ENCODE peak calls at places on chromosomes 6 and 20, in six cellular contexts. One of them, this sample, is unnamed.
A peak's percentile ranks its signal among the peaks of the same experiment; 100 is the strongest.

GRCh38 chr6:165056292-165056691 is 253.1 kb downstream of the C6orf118 start:
- DNase-seq in T47D: no peak
- DNase-seq in upper lobe of right lung: no peak
- DNase-seq in SK-MEL-5: no peak
- DNase-seq in brain microvascular endothelial cell: no peak
- DNase-seq in activated naive CD4-positive, alpha-beta T cell: no peak
- DNase-seq in this sample: no peak

GRCh38 chr20:31985152-31985551 is 17.2 kb downstream of the XKR7 start:
- DNase-seq in T47D: no peak
- DNase-seq in upper lobe of right lung: no peak
- DNase-seq in SK-MEL-5: no peak
- DNase-seq in brain microvascular endothelial cell: no peak
- DNase-seq in activated naive CD4-positive, alpha-beta T cell: no peak
- DNase-seq in this sample: no peak

GRCh38 chr20:54284928-54285704 is 77.2 kb downstream of the PFDN4 start:
- DNase-seq in SK-MEL-5: no peak
- DNase-seq in T47D: no peak
- DNase-seq in upper lobe of right lung: no peak
- DNase-seq in activated naive CD4-positive, alpha-beta T cell: no peak
- DNase-seq in brain microvascular endothelial cell: no peak
- DNase-seq in this sample: no peak

GRCh38 chr20:23501926-23502325 is 11.0 kb downstream of the CST8 start:
- DNase-seq in brain microvascular endothelial cell: no peak
- DNase-seq in activated naive CD4-positive, alpha-beta T cell: no peak
- DNase-seq in SK-MEL-5: no peak
- DNase-seq in T47D: no peak
- DNase-seq in upper lobe of right lung: no peak
- DNase-seq in this sample: no peak

GRCh38 chr6:155786528-155786927 is 330.9 kb upstream of the NOX3 start:
- DNase-seq in SK-MEL-5: no peak
- DNase-seq in activated naive CD4-positive, alpha-beta T cell: no peak
- DNase-seq in upper lobe of right lung: no peak
- DNase-seq in brain microvascular endothelial cell: no peak
- DNase-seq in T47D: no peak
- DNase-seq in this sample: no peak

GRCh38 chr6:165819394-165819793 is 156.4 kb upstream of the PDE10A start:
- DNase-seq in brain microvascular endothelial cell: peak; percentile 22
- DNase-seq in SK-MEL-5: no peak
- DNase-seq in activated naive CD4-positive, alpha-beta T cell: no peak
- DNase-seq in upper lobe of right lung: no peak
- DNase-seq in T47D: no peak
- DNase-seq in this sample: no peak

GRCh38 chr6:42101186-42101657 is 41.2 kb downstream of the C6orf132 start:
- DNase-seq in activated naive CD4-positive, alpha-beta T cell: no peak
- DNase-seq in brain microvascular endothelial cell: peak; percentile 31
- DNase-seq in upper lobe of right lung: no peak
- DNase-seq in T47D: no peak
- DNase-seq in SK-MEL-5: no peak
- DNase-seq in this sample: no peak

GRCh38 chr20:38369387-38369786 is 23.1 kb downstream of the LBP start:
- DNase-seq in T47D: peak; percentile 69
- DNase-seq in brain microvascular endothelial cell: peak; percentile 10
- DNase-seq in upper lobe of right lung: no peak
- DNase-seq in SK-MEL-5: peak; percentile 43
- DNase-seq in activated naive CD4-positive, alpha-beta T cell: no peak
- DNase-seq in this sample: no peak

GRCh38 chr20:36259177-36259835 is 23.0 kb downstream of the AAR2 start:
- DNase-seq in upper lobe of right lung: no peak
- DNase-seq in T47D: no peak
- DNase-seq in brain microvascular endothelial cell: no peak
- DNase-seq in SK-MEL-5: no peak
- DNase-seq in activated naive CD4-positive, alpha-beta T cell: no peak
- DNase-seq in this sample: no peak

GRCh38 chr20:31698803-31699718 is 23.6 kb downstream of the BCL2L1 start:
- DNase-seq in brain microvascular endothelial cell: peak; percentile 90
- DNase-seq in upper lobe of right lung: no peak
- DNase-seq in T47D: no peak
- DNase-seq in SK-MEL-5: peak; percentile 97
- DNase-seq in activated naive CD4-positive, alpha-beta T cell: no peak
- DNase-seq in this sample: no peak

GRCh38 chr6:21846541-21847451 is 253.2 kb downstream of the SOX4 start:
- DNase-seq in T47D: no peak
- DNase-seq in brain microvascular endothelial cell: no peak
- DNase-seq in activated naive CD4-positive, alpha-beta T cell: no peak
- DNase-seq in upper lobe of right lung: no peak
- DNase-seq in SK-MEL-5: no peak
- DNase-seq in this sample: no peak

GRCh38 chr6:157246048-157246630 is 77.2 kb downstream of the TMEM242 start:
- DNase-seq in brain microvascular endothelial cell: no peak
- DNase-seq in T47D: no peak
- DNase-seq in upper lobe of right lung: no peak
- DNase-seq in SK-MEL-5: no peak
- DNase-seq in activated naive CD4-positive, alpha-beta T cell: no peak
- DNase-seq in this sample: no peak

GRCh38 chr6:35576647-35577046 is 64.0 kb upstream of the TULP1 start:
- DNase-seq in SK-MEL-5: no peak
- DNase-seq in brain microvascular endothelial cell: no peak
- DNase-seq in upper lobe of right lung: no peak
- DNase-seq in T47D: no peak
- DNase-seq in activated naive CD4-positive, alpha-beta T cell: no peak
- DNase-seq in this sample: no peak

GRCh38 chr6:142569676-142570075 is 267.9 kb downstream of the ADGRG6 start:
- DNase-seq in activated naive CD4-positive, alpha-beta T cell: no peak
- DNase-seq in SK-MEL-5: no peak
- DNase-seq in T47D: no peak
- DNase-seq in brain microvascular endothelial cell: no peak
- DNase-seq in upper lobe of right lung: no peak
- DNase-seq in this sample: no peak